ENCODE peak calls at places on chromosome 9, in eight cellular contexts. L, N, E, D, K, X, B and J are unnamed samples.

GRCh38 chr9:106801816-106802215 is 61.1 kb upstream of the ZNF462 start:
- DNase-seq in L (no peak), N (no peak), E (no peak), D (no peak), K (no peak), X (no peak), B (no peak), J (no peak)

GRCh38 chr9:93684161-93684765 is 107.9 kb downstream of the PHF2 start:
- DNase-seq in L (no peak), N (no peak), E (peak), D (no peak), K (no peak), X (no peak), B (no peak), J (no peak)

GRCh38 chr9:10059044-10059443 is 553.8 kb downstream of the PTPRD start:
- DNase-seq in L (no peak), N (peak), E (no peak), D (peak), K (no peak), X (no peak), B (peak), J (peak)

GRCh38 chr9:114366334-114367128 is 21.3 kb downstream of the AKNA start:
- DNase-seq in L (peak), N (peak), E (no peak), D (peak), K (no peak), X (no peak), B (peak), J (peak)

GRCh38 chr9:119667163-119667562 is 297.9 kb upstream of the BRINP1 start:
- DNase-seq in L (no peak), N (no peak), E (no peak), D (no peak), K (no peak), X (no peak), B (no peak), J (no peak)

GRCh38 chr9:100575765-100576368 is 2.0 kb upstream of the CAVIN4 start:
- DNase-seq in L (no peak), N (peak), E (no peak), D (no peak), K (no peak), X (no peak), B (no peak), J (no peak)

GRCh38 chr9:33447404-33448158 is at the start of gene AQP3:
- DNase-seq in L (no peak), N (peak), E (peak), D (peak), K (peak), X (peak), B (peak), J (no peak)

GRCh38 chr9:124122813-124123462 is 111.4 kb downstream of the LHX2 start:
- DNase-seq in L (no peak), N (peak), E (no peak), D (peak), K (no peak), X (no peak), B (no peak), J (no peak)

GRCh38 chr9:32142074-32142473 is 242.4 kb upstream of the ACO1 start:
- DNase-seq in L (no peak), N (no peak), E (no peak), D (no peak), K (no peak), X (no peak), B (no peak), J (no peak)